ENCODE peak calls at places on chromosomes 1 and 21, in six cellular contexts. N, Y, M, K, T and Q are unnamed samples.

GRCh38 chr21:42234464-42235241 is 15.7 kb downstream of the ABCG1 start:
- DNase-seq in N (peak), Y (peak), M (peak), K (no peak), T (peak), Q (peak)

GRCh38 chr1:162561616-162562451 is at the start of gene UAP1:
- DNase-seq in N (no peak), Y (no peak), M (no peak), K (no peak), T (no peak), Q (no peak)

GRCh38 chr1:9294910-9295636 is 2.4 kb downstream of the SPSB1 start:
- DNase-seq in N (no peak), Y (peak), M (no peak), K (no peak), T (peak), Q (no peak)

GRCh38 chr1:184110253-184111204 is 59.0 kb downstream of the TSEN15 start:
- DNase-seq in N (no peak), Y (no peak), M (no peak), K (no peak), T (no peak), Q (no peak)

GRCh38 chr1:172480421-172480820 is 36.6 kb upstream of the PIGC start:
- DNase-seq in N (no peak), Y (no peak), M (no peak), K (no peak), T (no peak), Q (no peak)

GRCh38 chr1:11064942-11065341 is 5.1 kb upstream of the SRM start:
- DNase-seq in N (no peak), Y (no peak), M (no peak), K (no peak), T (no peak), Q (no peak)

GRCh38 chr1:18597159-18598042 is 33.2 kb upstream of the PAX7 start:
- DNase-seq in N (no peak), Y (peak), M (peak), K (no peak), T (peak), Q (no peak)

GRCh38 chr1:235883261-235883927 is 16.7 kb upstream of the LYST start:
- DNase-seq in N (peak), Y (peak), M (peak), K (peak), T (peak), Q (peak)

GRCh38 chr1:180623579-180624347 is 8.1 kb upstream of the XPR1 start:
- DNase-seq in N (no peak), Y (no peak), M (no peak), K (no peak), T (no peak), Q (no peak)

GRCh38 chr1:224700915-224701531 is 84.9 kb downstream of the CNIH3 start:
- DNase-seq in N (no peak), Y (no peak), M (no peak), K (no peak), T (no peak), Q (no peak)

GRCh38 chr1:155127105-155127671 is 488 bp upstream of the EFNA1 start:
- DNase-seq in N (peak), Y (peak), M (peak), K (no peak), T (peak), Q (peak)

GRCh38 chr21:33133912-33134311 is 64.0 kb downstream of the OLIG1 start:
- DNase-seq in N (no peak), Y (no peak), M (no peak), K (no peak), T (no peak), Q (no peak)

GRCh38 chr1:6954596-6954995 is 169.3 kb downstream of the CAMTA1 start:
- DNase-seq in N (no peak), Y (no peak), M (no peak), K (no peak), T (no peak), Q (no peak)

GRCh38 chr1:209038735-209039134 is 544.8 kb upstream of the CAMK1G start:
- DNase-seq in N (no peak), Y (no peak), M (no peak), K (no peak), T (no peak), Q (no peak)

GRCh38 chr1:198064181-198064580 is 92.6 kb upstream of the NEK7 start:
- DNase-seq in N (no peak), Y (no peak), M (no peak), K (no peak), T (no peak), Q (no peak)

GRCh38 chr1:153474349-153474748 is 13.9 kb upstream of the S100A7 start:
- DNase-seq in N (no peak), Y (no peak), M (no peak), K (no peak), T (no peak), Q (no peak)

GRCh38 chr1:103362348-103363007 is 163.0 kb upstream of the RNPC3 start:
- DNase-seq in N (no peak), Y (no peak), M (no peak), K (no peak), T (no peak), Q (no peak)

GRCh38 chr1:91645031-91645430 is 144.4 kb downstream of the CDC7 start:
- DNase-seq in N (no peak), Y (no peak), M (no peak), K (no peak), T (no peak), Q (no peak)

GRCh38 chr1:19547814-19548213 is 62.5 kb upstream of the CAPZB start:
- DNase-seq in N (no peak), Y (no peak), M (no peak), K (no peak), T (no peak), Q (no peak)

GRCh38 chr1:25562101-25562927 is 18.9 kb downstream of the LDLRAP1 start:
- DNase-seq in N (no peak), Y (no peak), M (peak), K (no peak), T (peak), Q (no peak)

GRCh38 chr1:65629788-65630187 is 162.9 kb upstream of the PDE4B start:
- DNase-seq in N (no peak), Y (no peak), M (no peak), K (no peak), T (no peak), Q (no peak)

GRCh38 chr1:226660410-226661182 is 78.5 kb downstream of the ITPKB start:
- DNase-seq in N (peak), Y (no peak), M (no peak), K (no peak), T (peak), Q (no peak)

GRCh38 chr1:214332950-214333798 is 52.2 kb downstream of the SMYD2 start:
- DNase-seq in N (peak), Y (peak), M (peak), K (peak), T (peak), Q (peak)